ENCODE peak calls at places on chromosomes 6 and 20, in six cellular contexts. I, C, O, U, E and R are unnamed samples.

GRCh38 chr6:126976263-126976797 is 142.1 kb upstream of the RSPO3 start:
- DNase-seq in I (no peak), C (no peak), E (no peak), O (peak; percentile 7), U (peak; percentile 53), R (no peak)

GRCh38 chr6:4637691-4638433 is 138.3 kb upstream of the CDYL start:
- DNase-seq in O (no peak), E (no peak), C (no peak), U (no peak), I (peak; percentile 16), R (peak; percentile 86)

GRCh38 chr20:366042-366718 is 14.4 kb upstream of the TRIB3 start:
- DNase-seq in O (no peak), I (no peak), E (no peak), U (no peak), C (no peak), R (no peak)

GRCh38 chr6:170069611-170070010 is 221.3 kb downstream of the DLL1 start:
- DNase-seq in E (no peak), C (no peak), I (no peak), U (no peak), O (no peak), R (no peak)

GRCh38 chr6:3386374-3386857 is 70.4 kb downstream of the SLC22A23 start:
- DNase-seq in O (no peak), U (no peak), C (no peak), E (no peak), I (no peak), R (no peak)

GRCh38 chr20:24751551-24751950 is 197.5 kb upstream of the CST7 start:
- DNase-seq in E (no peak), C (no peak), I (no peak), O (no peak), U (no peak), R (no peak)

GRCh38 chr6:52176550-52176949 is 9.6 kb upstream of the IL17A start:
- DNase-seq in I (no peak), E (no peak), O (no peak), C (no peak), U (no peak), R (no peak)

GRCh38 chr20:25398363-25399037 is 7.9 kb upstream of the ABHD12 start:
- DNase-seq in E (no peak), C (no peak), U (no peak), O (no peak), I (no peak), R (no peak)

GRCh38 chr6:131001945-131002661 is 60.9 kb downstream of the EPB41L2 start:
- DNase-seq in I (no peak), E (no peak), O (no peak), U (no peak), C (no peak), R (no peak)

GRCh38 chr6:28371706-28372451 is 22.1 kb downstream of the ZKSCAN3 start:
- DNase-seq in E (no peak), O (no peak), I (no peak), U (no peak), C (peak; percentile 19), R (no peak)

GRCh38 chr6:158322724-158323560 is 10.7 kb downstream of the TULP4 start:
- DNase-seq in O (no peak), U (no peak), I (no peak), C (no peak), E (no peak), R (peak; percentile 75)

GRCh38 chr20:10647471-10647870 is 26.3 kb downstream of the JAG1 start:
- DNase-seq in C (peak; percentile 12), I (no peak), U (peak; percentile 53), O (peak; percentile 70), E (peak; percentile 61), R (peak; percentile 23)

GRCh38 chr20:4902788-4903187 is 98.5 kb downstream of the SLC23A2 start:
- DNase-seq in E (no peak), O (no peak), I (no peak), U (no peak), C (no peak), R (no peak)

GRCh38 chr20:57662313-57663240 is 42.4 kb upstream of the ZBP1 start:
- DNase-seq in O (no peak), I (no peak), C (no peak), U (no peak), E (peak; percentile 33), R (no peak)

GRCh38 chr6:11251553-11252358 is 19.3 kb upstream of the NEDD9 start:
- DNase-seq in U (no peak), E (peak; percentile 47), I (no peak), O (no peak), C (no peak), R (peak; percentile 79)

GRCh38 chr6:95292011-95292410 is 285.3 kb upstream of the MANEA start:
- DNase-seq in I (no peak), U (no peak), O (no peak), C (no peak), E (no peak), R (no peak)

GRCh38 chr6:159279790-159280277 is 110.6 kb downstream of the FNDC1 start:
- DNase-seq in E (peak; percentile 82), C (no peak), O (peak; percentile 33), I (peak; percentile 24), U (no peak), R (no peak)

GRCh38 chr20:13221673-13222318 is 722 bp downstream of the ISM1 start:
- DNase-seq in C (no peak), O (peak; percentile 83), I (peak; percentile 13), E (peak; percentile 88), U (peak; percentile 92), R (peak; percentile 85)

GRCh38 chr20:1327827-1328679 is 886 bp downstream of the SDCBP2 start:
- DNase-seq in C (no peak), I (no peak), E (no peak), O (no peak), U (no peak), R (no peak)

GRCh38 chr6:100455230-100456124 is 9.2 kb downstream of the SIM1 start:
- DNase-seq in I (no peak), U (peak; percentile 71), E (no peak), O (peak; percentile 76), C (no peak), R (no peak)

GRCh38 chr6:99093781-99094180 is 146.0 kb upstream of the FBXL4 start:
- DNase-seq in E (no peak), U (no peak), I (no peak), C (peak; percentile 65), O (no peak), R (no peak)

DNA sequence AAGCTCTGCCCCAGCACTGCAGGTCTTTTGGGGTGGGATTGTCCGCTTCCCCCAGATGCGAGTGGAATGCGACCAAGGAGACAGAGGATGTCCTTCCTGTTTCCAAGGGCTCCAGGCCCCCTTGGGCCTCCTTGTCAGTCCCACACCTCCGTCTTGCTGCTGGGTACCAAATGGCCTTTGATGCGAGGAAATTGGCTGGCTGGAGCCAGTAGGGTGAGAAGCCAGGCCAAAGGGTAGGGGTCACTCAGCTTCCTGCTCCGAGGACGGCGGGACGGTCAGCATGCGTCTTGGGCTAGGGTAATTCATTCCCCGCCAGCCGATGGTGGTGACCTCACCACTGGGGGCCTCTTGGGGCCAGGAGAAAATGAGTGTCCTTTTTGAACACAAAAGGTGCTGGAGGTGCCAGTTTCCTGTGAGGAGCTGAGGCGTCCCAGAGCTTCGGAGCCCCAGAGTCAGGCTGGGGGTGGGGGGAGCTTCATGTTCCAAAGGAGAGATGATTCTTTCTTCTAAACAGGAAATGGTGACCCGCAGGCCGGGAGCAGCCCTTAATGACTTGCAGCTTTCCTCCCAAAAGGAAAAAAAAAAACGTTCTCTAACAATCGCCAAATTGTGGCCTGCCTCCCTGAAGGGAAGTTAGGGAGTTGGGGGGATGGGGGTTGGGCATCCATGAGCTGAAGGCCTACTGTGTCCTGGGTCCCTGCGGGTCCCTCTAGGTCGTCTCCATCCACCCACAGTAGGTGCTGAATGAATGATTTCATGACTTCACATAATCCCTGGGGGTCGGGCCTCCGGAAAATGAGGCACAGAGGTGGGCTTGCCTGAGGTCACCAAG is 6.7 kb downstream of the SNAI1 start:
- DNase-seq in I (no peak), C (no peak), E (peak; percentile 71), O (peak; percentile 77), U (peak; percentile 54), R (peak; percentile 94)
- H3K4me2 ChIP-seq in I (no peak overlapping the region), C (no peak overlapping the region), E (peak overlapping the region; percentile 72), O (peak overlapping the region; percentile 71), U (peak overlapping the region; percentile 52), R (peak overlapping the region; percentile 57)

GRCh38 chr20:61502433-61502832 is 250.4 kb downstream of the CDH4 start:
- DNase-seq in I (no peak), E (no peak), U (no peak), C (no peak), O (no peak), R (peak; percentile 7)

GRCh38 chr20:61503106-61503505 is 251.0 kb downstream of the CDH4 start:
- DNase-seq in E (no peak), U (no peak), C (no peak), I (no peak), O (no peak), R (no peak)

GRCh38 chr20:61497029-61497627 is 245.1 kb downstream of the CDH4 start:
- DNase-seq in C (peak; percentile 52), E (no peak), I (no peak), U (no peak), O (peak; percentile 84), R (no peak)

GRCh38 chr20:61500791-61501321 is 248.8 kb downstream of the CDH4 start:
- DNase-seq in O (peak; percentile 35), U (no peak), I (no peak), E (peak; percentile 44), C (no peak), R (peak; percentile 7)

GRCh38 chr20:61499859-61500258 is 247.8 kb downstream of the CDH4 start:
- DNase-seq in C (peak; percentile 50), I (no peak), U (no peak), O (no peak), E (no peak), R (peak; percentile 47)
- TF ChIP-seq EZH2phosphoT487 in C (no peak), I (no peak), U (no peak), O (no peak), E (no peak), R (no peak)

GRCh38 chr6:79146426-79146825 is 68.4 kb upstream of the PHIP start:
- DNase-seq in E (no peak), C (no peak), O (no peak), U (no peak), I (no peak), R (no peak)

GRCh38 chr6:79157961-79158644 is 76.4 kb downstream of the HMGN3 start:
- DNase-seq in I (no peak), O (no peak), C (no peak), E (no peak), U (no peak), R (no peak)

GRCh38 chr6:79149884-79150283 is 71.8 kb upstream of the PHIP start:
- DNase-seq in U (no peak), C (no peak), I (no peak), E (no peak), O (no peak), R (no peak)

DNA sequence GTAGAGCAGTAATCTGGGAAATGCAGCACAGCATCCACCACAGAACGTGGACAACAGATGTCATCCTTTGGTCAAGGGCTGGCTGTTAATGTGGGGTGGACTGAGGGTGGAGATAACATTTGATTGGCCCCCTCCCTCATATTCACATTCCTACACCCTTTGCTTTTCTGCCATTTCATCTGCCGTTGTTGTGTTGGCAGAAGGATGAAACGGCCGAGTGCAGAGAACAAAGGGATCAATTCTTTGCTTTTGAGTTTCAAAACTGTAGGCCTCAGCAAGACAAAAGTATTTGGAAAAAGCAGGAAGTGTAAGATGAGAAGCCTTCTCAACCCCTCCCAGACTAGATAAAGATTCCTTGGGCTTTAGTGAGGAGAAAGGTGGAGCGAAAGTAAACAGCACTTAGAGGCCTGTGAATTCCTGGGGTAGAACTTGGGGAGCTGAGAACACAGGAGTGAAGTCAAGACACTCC is 74.2 kb upstream of the PHIP start:
- DNase-seq in I (no peak), E (no peak), U (peak; percentile 32), C (no peak), O (peak; percentile 97), R (no peak)
- H3K4me2 ChIP-seq in I (no peak overlapping the region), E (no peak overlapping the region), U (peak overlapping the region; percentile 50), C (no peak overlapping the region), O (peak overlapping the region; percentile 7), R (no peak overlapping the region)

GRCh38 chr20:44642203-44643153 is 9.0 kb downstream of the ADA start:
- DNase-seq in U (peak; percentile 29), C (peak; percentile 65), E (peak; percentile 81), O (peak; percentile 75), I (no peak), R (peak; percentile 87)
- TF ChIP-seq EZH2phosphoT487 in U (no peak), C (no peak), E (no peak), O (no peak), I (no peak), R (no peak)